ENCODE peak calls at places on chromosome 11, in ten cellular contexts. One of them, this sample, is unnamed.
A peak's percentile ranks its signal among the peaks of the same experiment; 100 is the strongest.

GRCh38 chr11:132058211-132058772 is 687.9 kb downstream of the NTM start:
- DNase-seq in K562: no peak
- DNase-seq in uterus: no peak
- DNase-seq in stomach: no peak
- DNase-seq in IMR-90: peak; percentile 61
- DNase-seq in NB4: peak; percentile 59
- DNase-seq in thyroid gland: no peak
- DNase-seq in adrenal gland: peak; percentile 18
- DNase-seq in A549: no peak
- DNase-seq in body of pancreas: peak; percentile 35
- DNase-seq in this sample: no peak

GRCh38 chr11:130675456-130675855 is 227.0 kb downstream of the ADAMTS15 start:
- DNase-seq in adrenal gland: peak; percentile 33
- DNase-seq in K562: no peak
- DNase-seq in stomach: no peak
- DNase-seq in NB4: peak; percentile 47
- DNase-seq in uterus: peak; percentile 83
- DNase-seq in IMR-90: peak; percentile 50
- DNase-seq in thyroid gland: peak; percentile 45
- DNase-seq in A549: no peak
- DNase-seq in body of pancreas: peak; percentile 60
- DNase-seq in this sample: no peak

GRCh38 chr11:8740156-8740555 is 57.6 kb downstream of the RPL27A start:
- DNase-seq in NB4: no peak
- DNase-seq in uterus: no peak
- DNase-seq in A549: no peak
- DNase-seq in body of pancreas: no peak
- DNase-seq in stomach: no peak
- DNase-seq in IMR-90: no peak
- DNase-seq in thyroid gland: no peak
- DNase-seq in K562: no peak
- DNase-seq in adrenal gland: no peak
- DNase-seq in this sample: no peak

GRCh38 chr11:129190087-129190486 is 2.0 kb downstream of the ARHGAP32 start:
- DNase-seq in body of pancreas: no peak
- DNase-seq in K562: no peak
- DNase-seq in thyroid gland: no peak
- DNase-seq in stomach: peak; percentile 29
- DNase-seq in adrenal gland: no peak
- DNase-seq in IMR-90: no peak
- DNase-seq in NB4: peak; percentile 3
- DNase-seq in A549: peak; percentile 60
- DNase-seq in uterus: no peak
- DNase-seq in this sample: no peak

GRCh38 chr11:126329644-126330200 is 25.8 kb upstream of the ST3GAL4 start:
- DNase-seq in uterus: no peak
- DNase-seq in adrenal gland: peak; percentile 9
- DNase-seq in A549: no peak
- DNase-seq in stomach: no peak
- DNase-seq in K562: no peak
- DNase-seq in body of pancreas: no peak
- DNase-seq in IMR-90: peak; percentile 17
- DNase-seq in NB4: no peak
- DNase-seq in thyroid gland: no peak
- DNase-seq in this sample: no peak

GRCh38 chr11:64447717-64448598 is 89.0 kb downstream of the RPS6KA4 start:
- DNase-seq in NB4: peak; percentile 87
- DNase-seq in thyroid gland: no peak
- DNase-seq in body of pancreas: peak; percentile 86
- DNase-seq in adrenal gland: peak; percentile 36
- DNase-seq in K562: no peak
- DNase-seq in stomach: peak; percentile 33
- DNase-seq in IMR-90: peak; percentile 7
- DNase-seq in A549: no peak
- DNase-seq in uterus: peak; percentile 23
- DNase-seq in this sample: no peak

GRCh38 chr11:131579932-131580387 is 209.5 kb downstream of the NTM start:
- DNase-seq in thyroid gland: peak; percentile 42
- DNase-seq in IMR-90: peak; percentile 40
- DNase-seq in adrenal gland: peak; percentile 39
- DNase-seq in uterus: no peak
- DNase-seq in NB4: peak; percentile 16
- DNase-seq in K562: peak; percentile 21
- DNase-seq in A549: peak; percentile 12
- DNase-seq in body of pancreas: peak; percentile 6
- DNase-seq in stomach: no peak
- DNase-seq in this sample: peak; percentile 7

GRCh38 chr11:45280449-45280848 is 5.7 kb downstream of the SYT13 start:
- DNase-seq in K562: no peak
- DNase-seq in uterus: no peak
- DNase-seq in body of pancreas: no peak
- DNase-seq in A549: no peak
- DNase-seq in NB4: no peak
- DNase-seq in stomach: no peak
- DNase-seq in adrenal gland: no peak
- DNase-seq in thyroid gland: no peak
- DNase-seq in IMR-90: peak; percentile 0
- DNase-seq in this sample: no peak

GRCh38 chr11:121123670-121124069 is 22.6 kb downstream of the TECTA start:
- DNase-seq in adrenal gland: no peak
- DNase-seq in IMR-90: no peak
- DNase-seq in stomach: no peak
- DNase-seq in uterus: no peak
- DNase-seq in K562: no peak
- DNase-seq in NB4: no peak
- DNase-seq in thyroid gland: peak; percentile 21
- DNase-seq in body of pancreas: no peak
- DNase-seq in A549: no peak
- DNase-seq in this sample: no peak

GRCh38 chr11:23205156-23205871 is 345.0 kb upstream of the CCDC179 start:
- DNase-seq in stomach: no peak
- DNase-seq in body of pancreas: no peak
- DNase-seq in thyroid gland: no peak
- DNase-seq in IMR-90: peak; percentile 50
- DNase-seq in uterus: no peak
- DNase-seq in A549: no peak
- DNase-seq in adrenal gland: no peak
- DNase-seq in K562: no peak
- DNase-seq in NB4: no peak
- DNase-seq in this sample: no peak

GRCh38 chr11:128522943-128523518 is 64.3 kb downstream of the ETS1 start:
- DNase-seq in uterus: no peak
- DNase-seq in A549: no peak
- DNase-seq in IMR-90: no peak
- DNase-seq in stomach: no peak
- DNase-seq in NB4: peak; percentile 30
- DNase-seq in body of pancreas: no peak
- DNase-seq in K562: no peak
- DNase-seq in thyroid gland: no peak
- DNase-seq in adrenal gland: no peak
- DNase-seq in this sample: no peak

GRCh38 chr11:9726313-9727022 is 62.6 kb downstream of the SWAP70 start:
- DNase-seq in uterus: no peak
- DNase-seq in A549: peak; percentile 49
- DNase-seq in IMR-90: peak; percentile 88
- DNase-seq in K562: no peak
- DNase-seq in stomach: no peak
- DNase-seq in NB4: no peak
- DNase-seq in adrenal gland: no peak
- DNase-seq in body of pancreas: no peak
- DNase-seq in thyroid gland: no peak
- DNase-seq in this sample: peak; percentile 44

GRCh38 chr11:65478411-65479183 is 20.2 kb upstream of the MALAT1 start:
- DNase-seq in NB4: no peak
- DNase-seq in body of pancreas: peak; percentile 55
- DNase-seq in K562: peak; percentile 94
- DNase-seq in IMR-90: peak; percentile 73
- DNase-seq in uterus: peak; percentile 85
- DNase-seq in adrenal gland: peak; percentile 84
- DNase-seq in thyroid gland: peak; percentile 25
- DNase-seq in stomach: peak; percentile 54
- DNase-seq in A549: no peak
- DNase-seq in this sample: no peak

GRCh38 chr11:12853652-12854296 is 155.3 kb upstream of the RASSF10 start:
- DNase-seq in stomach: peak; percentile 71
- DNase-seq in IMR-90: peak; percentile 64
- DNase-seq in NB4: no peak
- DNase-seq in K562: peak; percentile 90
- DNase-seq in uterus: no peak
- DNase-seq in body of pancreas: peak; percentile 92
- DNase-seq in A549: peak; percentile 29
- DNase-seq in adrenal gland: peak; percentile 44
- DNase-seq in thyroid gland: no peak
- DNase-seq in this sample: no peak
- TF ChIP-seq POLR2A in stomach: no peak
- TF ChIP-seq POLR2A in IMR-90: no peak
- TF ChIP-seq POLR2A in NB4: no peak
- TF ChIP-seq POLR2A in K562: no peak
- TF ChIP-seq POLR2A in uterus: no peak
- TF ChIP-seq POLR2A in body of pancreas: no peak
- TF ChIP-seq POLR2A in A549: no peak
- TF ChIP-seq POLR2A in adrenal gland: no peak
- TF ChIP-seq POLR2A in thyroid gland: no peak
- TF ChIP-seq POLR2A in this sample: no peak

DNA sequence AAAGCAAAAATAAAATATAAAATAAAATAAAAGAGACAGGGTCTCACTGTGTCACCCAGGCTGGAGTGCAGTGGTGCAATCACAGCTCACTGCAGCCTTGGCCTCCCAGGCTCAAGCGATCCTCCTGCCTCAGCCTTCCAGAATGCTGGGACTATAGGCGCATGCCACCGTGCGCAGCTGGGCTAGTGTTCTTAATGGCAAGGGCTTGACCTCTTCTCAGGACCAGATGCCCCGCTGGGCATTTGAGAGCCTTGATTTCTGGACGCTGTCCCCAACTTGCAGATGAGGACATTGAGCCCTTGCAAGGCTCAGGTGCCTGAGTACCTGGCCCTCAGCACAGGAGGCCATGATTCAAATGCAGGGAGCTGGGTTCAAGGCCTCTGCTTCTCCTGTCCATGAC is 82.6 kb downstream of the DHCR7 start:
- DNase-seq in IMR-90: no peak
- DNase-seq in K562: no peak
- DNase-seq in stomach: no peak
- DNase-seq in thyroid gland: no peak
- DNase-seq in uterus: no peak
- DNase-seq in body of pancreas: no peak
- DNase-seq in NB4: no peak
- DNase-seq in adrenal gland: no peak
- DNase-seq in A549: no peak
- DNase-seq in this sample: no peak
- TF ChIP-seq POLR2A in IMR-90: no peak
- TF ChIP-seq POLR2A in K562: no peak
- TF ChIP-seq POLR2A in stomach: no peak
- TF ChIP-seq POLR2A in thyroid gland: no peak
- TF ChIP-seq POLR2A in uterus: no peak
- TF ChIP-seq POLR2A in body of pancreas: no peak
- TF ChIP-seq POLR2A in NB4: no peak
- TF ChIP-seq POLR2A in adrenal gland: no peak
- TF ChIP-seq POLR2A in A549: no peak
- TF ChIP-seq POLR2A in this sample: no peak

DNA sequence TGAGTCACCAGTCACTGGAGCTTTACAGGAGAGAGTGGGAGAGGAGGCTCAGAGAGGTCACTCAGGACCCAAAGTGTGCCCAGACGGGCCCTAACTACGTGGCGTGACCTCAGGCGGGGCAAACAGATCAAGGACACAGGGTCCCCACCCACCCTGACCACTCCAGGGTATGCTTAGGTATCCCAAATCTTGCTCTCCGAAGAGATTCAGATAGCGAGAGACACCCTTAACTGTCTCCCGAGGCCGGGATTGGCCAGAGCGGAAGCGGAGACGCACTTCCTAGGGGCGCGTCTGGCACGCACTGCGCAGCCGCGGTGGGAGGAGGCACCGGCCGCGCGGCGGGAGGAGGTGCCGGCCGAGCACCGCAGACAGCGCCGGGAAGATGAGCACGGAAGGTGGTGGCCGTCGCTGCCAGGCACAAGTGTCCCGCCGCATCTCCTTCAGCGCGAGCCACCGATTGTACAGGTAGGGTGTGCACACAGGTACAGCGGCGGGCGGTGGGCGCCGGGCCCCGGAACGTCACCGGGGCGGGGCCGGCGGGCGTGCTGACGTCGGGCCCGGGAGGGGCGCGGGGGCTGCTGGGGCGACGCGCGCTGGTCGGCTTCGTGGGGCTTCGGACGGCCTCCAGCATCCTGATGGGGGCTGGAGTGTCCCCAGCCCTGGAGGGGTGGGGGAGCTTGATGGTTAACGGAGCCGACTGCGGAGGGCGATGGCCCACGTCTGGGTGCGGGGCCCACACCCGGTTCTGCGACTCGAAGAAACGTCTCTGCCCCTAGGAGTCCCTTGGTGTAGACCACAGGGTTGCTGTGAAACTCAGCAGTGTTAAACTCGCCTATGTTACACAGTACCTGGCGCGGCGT is at the start of gene PTS:
- DNase-seq in NB4: peak; percentile 91
- DNase-seq in IMR-90: peak; percentile 82
- DNase-seq in thyroid gland: peak; percentile 86
- DNase-seq in A549: peak; percentile 84
- DNase-seq in stomach: peak; percentile 89
- DNase-seq in K562: peak; percentile 94
- DNase-seq in adrenal gland: peak; percentile 91
- DNase-seq in uterus: peak; percentile 88
- DNase-seq in body of pancreas: peak; percentile 88
- DNase-seq in this sample: peak; percentile 83
- TF ChIP-seq POLR2A in NB4: peak; percentile 94
- TF ChIP-seq POLR2A in IMR-90: peak; percentile 93
- TF ChIP-seq POLR2A in thyroid gland: peak; percentile 92
- TF ChIP-seq POLR2A in A549: peak; percentile 79
- TF ChIP-seq POLR2A in stomach: peak; percentile 54
- TF ChIP-seq POLR2A in K562: peak; percentile 94
- TF ChIP-seq POLR2A in adrenal gland: peak; percentile 93
- TF ChIP-seq POLR2A in uterus: peak; percentile 98
- TF ChIP-seq POLR2A in body of pancreas: peak; percentile 73
- TF ChIP-seq POLR2A in this sample: peak; percentile 75

DNA sequence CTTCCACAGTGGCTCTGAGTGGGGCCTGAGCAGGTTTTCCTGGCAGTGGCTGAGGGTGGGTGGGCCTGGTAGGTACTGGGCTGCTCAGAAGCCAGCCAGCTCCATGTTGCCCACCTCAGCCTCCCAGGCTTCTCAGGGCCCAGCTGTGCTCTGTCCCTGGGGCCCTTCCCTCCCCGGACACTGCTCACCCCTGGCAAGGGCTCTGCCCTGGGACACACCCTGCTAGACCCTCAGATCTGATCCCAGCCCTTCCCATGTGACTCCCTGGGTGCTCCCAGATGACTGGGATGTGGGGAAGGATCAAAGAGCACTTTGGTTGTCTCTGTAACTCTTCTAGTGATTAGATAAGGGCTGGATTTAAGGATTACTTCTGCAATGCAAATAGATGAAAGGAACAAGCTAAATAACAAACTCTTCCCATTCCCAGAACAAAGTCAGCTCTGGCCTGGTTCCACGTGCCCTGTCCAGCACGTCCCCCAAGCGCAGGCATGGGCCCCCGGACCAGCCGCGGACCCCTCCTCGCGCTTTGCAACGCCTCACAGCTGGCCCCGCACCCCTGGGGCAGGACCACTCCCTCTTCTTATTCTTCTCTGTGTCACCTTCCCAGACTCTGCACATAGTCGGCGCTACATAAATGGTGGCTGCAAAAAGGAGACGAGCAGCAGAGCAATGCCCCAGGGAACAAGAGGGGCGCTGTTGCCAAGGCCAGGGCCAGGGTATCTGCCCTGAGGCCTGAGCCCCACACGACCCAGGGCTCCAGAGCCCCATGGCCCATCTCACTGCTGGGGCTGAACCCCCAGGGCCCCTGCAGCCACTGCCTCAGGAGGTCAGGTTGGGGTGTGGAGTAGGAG is 5.7 kb upstream of the KRTAP5-6 start:
- DNase-seq in A549: no peak
- DNase-seq in adrenal gland: no peak
- DNase-seq in stomach: no peak
- DNase-seq in NB4: no peak
- DNase-seq in body of pancreas: no peak
- DNase-seq in thyroid gland: no peak
- DNase-seq in K562: no peak
- DNase-seq in uterus: no peak
- DNase-seq in IMR-90: no peak
- DNase-seq in this sample: no peak
- TF ChIP-seq POLR2A in A549: no peak
- TF ChIP-seq POLR2A in adrenal gland: no peak
- TF ChIP-seq POLR2A in stomach: no peak
- TF ChIP-seq POLR2A in NB4: no peak
- TF ChIP-seq POLR2A in body of pancreas: no peak
- TF ChIP-seq POLR2A in thyroid gland: no peak
- TF ChIP-seq POLR2A in K562: no peak
- TF ChIP-seq POLR2A in uterus: no peak
- TF ChIP-seq POLR2A in IMR-90: no peak
- TF ChIP-seq POLR2A in this sample: no peak

This sample was measured in H54.